ENCODE peak calls at places on chromosome 16, in ten cellular contexts. One of them, this sample, is unnamed.

GRCh38 chr16:58234831-58235595 is 37.1 kb upstream of the CSNK2A2 start:
- DNase-seq in cardiac fibroblast: no peak
- DNase-seq in nucleus accumbens: no peak
- DNase-seq in NCI-H526: no peak
- DNase-seq in NCI-H1417: no peak
- DNase-seq in heart left ventricle: no peak
- DNase-seq in activated T-helper 1 cell treated with Interleukin-2 at 50 U/mL for 16 hours: no peak
- DNase-seq in dermis blood vessel endothelial cell: no peak
- DNase-seq in stomach: no peak
- DNase-seq in memory B cell: no peak
- DNase-seq in this sample: no peak

GRCh38 chr16:87451563-87452210 is 41.1 kb downstream of the ZCCHC14 start:
- DNase-seq in activated T-helper 1 cell treated with Interleukin-2 at 50 U/mL for 16 hours: no peak
- DNase-seq in NCI-H1417: no peak
- DNase-seq in heart left ventricle: no peak
- DNase-seq in stomach: no peak
- DNase-seq in cardiac fibroblast: no peak
- DNase-seq in nucleus accumbens: no peak
- DNase-seq in NCI-H526: no peak
- DNase-seq in memory B cell: no peak
- DNase-seq in dermis blood vessel endothelial cell: no peak
- DNase-seq in this sample: no peak

GRCh38 chr16:88855736-88856121 is 1.0 kb downstream of the GALNS start:
- DNase-seq in NCI-H526: no peak
- DNase-seq in activated T-helper 1 cell treated with Interleukin-2 at 50 U/mL for 16 hours: no peak
- DNase-seq in stomach: no peak
- DNase-seq in memory B cell: no peak
- DNase-seq in cardiac fibroblast: no peak
- DNase-seq in NCI-H1417: no peak
- DNase-seq in nucleus accumbens: no peak
- DNase-seq in heart left ventricle: no peak
- DNase-seq in dermis blood vessel endothelial cell: no peak
- DNase-seq in this sample: no peak

GRCh38 chr16:86508947-86509758 is 1.2 kb upstream of the FOXF1 start:
- DNase-seq in nucleus accumbens: no peak
- DNase-seq in NCI-H1417: no peak
- DNase-seq in NCI-H526: peak
- DNase-seq in heart left ventricle: peak
- DNase-seq in activated T-helper 1 cell treated with Interleukin-2 at 50 U/mL for 16 hours: no peak
- DNase-seq in dermis blood vessel endothelial cell: peak
- DNase-seq in stomach: no peak
- DNase-seq in cardiac fibroblast: peak
- DNase-seq in memory B cell: no peak
- DNase-seq in this sample: peak

GRCh38 chr16:85619089-85619850 is 6.1 kb downstream of the GSE1 start:
- DNase-seq in nucleus accumbens: no peak
- DNase-seq in NCI-H1417: no peak
- DNase-seq in NCI-H526: no peak
- DNase-seq in memory B cell: no peak
- DNase-seq in dermis blood vessel endothelial cell: no peak
- DNase-seq in stomach: no peak
- DNase-seq in heart left ventricle: no peak
- DNase-seq in activated T-helper 1 cell treated with Interleukin-2 at 50 U/mL for 16 hours: no peak
- DNase-seq in cardiac fibroblast: no peak
- DNase-seq in this sample: no peak

GRCh38 chr16:84137287-84137686 is 7.7 kb downstream of the HSDL1 start:
- DNase-seq in activated T-helper 1 cell treated with Interleukin-2 at 50 U/mL for 16 hours: no peak
- DNase-seq in memory B cell: no peak
- DNase-seq in stomach: no peak
- DNase-seq in heart left ventricle: no peak
- DNase-seq in nucleus accumbens: no peak
- DNase-seq in NCI-H1417: no peak
- DNase-seq in NCI-H526: no peak
- DNase-seq in cardiac fibroblast: no peak
- DNase-seq in dermis blood vessel endothelial cell: no peak
- DNase-seq in this sample: no peak

GRCh38 chr16:1781758-1782407 is 488 bp downstream of the SPSB3 start:
- DNase-seq in nucleus accumbens: no peak
- DNase-seq in NCI-H1417: no peak
- DNase-seq in cardiac fibroblast: peak
- DNase-seq in dermis blood vessel endothelial cell: peak
- DNase-seq in NCI-H526: no peak
- DNase-seq in activated T-helper 1 cell treated with Interleukin-2 at 50 U/mL for 16 hours: peak
- DNase-seq in memory B cell: no peak
- DNase-seq in heart left ventricle: peak
- DNase-seq in stomach: no peak
- DNase-seq in this sample: no peak

GRCh38 chr16:337975-338575 is 14.4 kb downstream of the AXIN1 start:
- DNase-seq in NCI-H526: no peak
- DNase-seq in activated T-helper 1 cell treated with Interleukin-2 at 50 U/mL for 16 hours: no peak
- DNase-seq in memory B cell: no peak
- DNase-seq in heart left ventricle: peak
- DNase-seq in nucleus accumbens: no peak
- DNase-seq in stomach: no peak
- DNase-seq in cardiac fibroblast: no peak
- DNase-seq in dermis blood vessel endothelial cell: no peak
- DNase-seq in NCI-H1417: no peak
- DNase-seq in this sample: no peak

GRCh38 chr16:25966172-25967097 is 274.7 kb downstream of the HS3ST4 start:
- DNase-seq in stomach: no peak
- DNase-seq in NCI-H526: no peak
- DNase-seq in cardiac fibroblast: no peak
- DNase-seq in memory B cell: no peak
- DNase-seq in NCI-H1417: no peak
- DNase-seq in heart left ventricle: no peak
- DNase-seq in nucleus accumbens: no peak
- DNase-seq in activated T-helper 1 cell treated with Interleukin-2 at 50 U/mL for 16 hours: no peak
- DNase-seq in dermis blood vessel endothelial cell: no peak
- DNase-seq in this sample: no peak

GRCh38 chr16:88681084-88681680 is 5.1 kb downstream of the SNAI3 start:
- DNase-seq in NCI-H1417: no peak
- DNase-seq in activated T-helper 1 cell treated with Interleukin-2 at 50 U/mL for 16 hours: no peak
- DNase-seq in heart left ventricle: no peak
- DNase-seq in memory B cell: peak
- DNase-seq in cardiac fibroblast: no peak
- DNase-seq in NCI-H526: peak
- DNase-seq in stomach: peak
- DNase-seq in nucleus accumbens: no peak
- DNase-seq in dermis blood vessel endothelial cell: peak
- DNase-seq in this sample: no peak

GRCh38 chr16:79658301-79659001 is 57.9 kb upstream of the MAF start:
- DNase-seq in dermis blood vessel endothelial cell: no peak
- DNase-seq in memory B cell: no peak
- DNase-seq in heart left ventricle: no peak
- DNase-seq in stomach: peak
- DNase-seq in cardiac fibroblast: peak
- DNase-seq in nucleus accumbens: no peak
- DNase-seq in NCI-H526: no peak
- DNase-seq in activated T-helper 1 cell treated with Interleukin-2 at 50 U/mL for 16 hours: no peak
- DNase-seq in NCI-H1417: no peak
- DNase-seq in this sample: no peak

GRCh38 chr16:56932588-56933265 is 785 bp downstream of the HERPUD1 start:
- DNase-seq in NCI-H526: peak
- DNase-seq in activated T-helper 1 cell treated with Interleukin-2 at 50 U/mL for 16 hours: peak
- DNase-seq in heart left ventricle: peak
- DNase-seq in memory B cell: no peak
- DNase-seq in nucleus accumbens: peak
- DNase-seq in dermis blood vessel endothelial cell: peak
- DNase-seq in NCI-H1417: peak
- DNase-seq in cardiac fibroblast: peak
- DNase-seq in stomach: peak
- DNase-seq in this sample: peak

GRCh38 chr16:79601092-79601977 is 798 bp upstream of the MAF start:
- DNase-seq in cardiac fibroblast: peak
- DNase-seq in heart left ventricle: peak
- DNase-seq in memory B cell: peak
- DNase-seq in NCI-H526: peak
- DNase-seq in activated T-helper 1 cell treated with Interleukin-2 at 50 U/mL for 16 hours: peak
- DNase-seq in NCI-H1417: peak
- DNase-seq in stomach: peak
- DNase-seq in nucleus accumbens: no peak
- DNase-seq in dermis blood vessel endothelial cell: peak
- DNase-seq in this sample: peak

GRCh38 chr16:53588081-53588648 is 85.2 kb upstream of the AKTIP start:
- DNase-seq in memory B cell: no peak
- DNase-seq in NCI-H1417: no peak
- DNase-seq in activated T-helper 1 cell treated with Interleukin-2 at 50 U/mL for 16 hours: no peak
- DNase-seq in dermis blood vessel endothelial cell: no peak
- DNase-seq in nucleus accumbens: no peak
- DNase-seq in stomach: no peak
- DNase-seq in cardiac fibroblast: no peak
- DNase-seq in NCI-H526: no peak
- DNase-seq in heart left ventricle: no peak
- DNase-seq in this sample: no peak

GRCh38 chr16:79776243-79776884 is 175.8 kb upstream of the MAF start:
- DNase-seq in NCI-H1417: no peak
- DNase-seq in cardiac fibroblast: peak
- DNase-seq in heart left ventricle: no peak
- DNase-seq in memory B cell: no peak
- DNase-seq in activated T-helper 1 cell treated with Interleukin-2 at 50 U/mL for 16 hours: no peak
- DNase-seq in nucleus accumbens: no peak
- DNase-seq in dermis blood vessel endothelial cell: no peak
- DNase-seq in NCI-H526: no peak
- DNase-seq in stomach: no peak
- DNase-seq in this sample: no peak

GRCh38 chr16:3949946-3950342 is 69.4 kb upstream of the CREBBP start:
- DNase-seq in heart left ventricle: no peak
- DNase-seq in NCI-H1417: no peak
- DNase-seq in memory B cell: no peak
- DNase-seq in activated T-helper 1 cell treated with Interleukin-2 at 50 U/mL for 16 hours: no peak
- DNase-seq in dermis blood vessel endothelial cell: no peak
- DNase-seq in NCI-H526: no peak
- DNase-seq in nucleus accumbens: no peak
- DNase-seq in stomach: no peak
- DNase-seq in cardiac fibroblast: no peak
- DNase-seq in this sample: no peak

GRCh38 chr16:19696312-19696711 is 21.7 kb downstream of the KNOP1 start:
- DNase-seq in memory B cell: no peak
- DNase-seq in stomach: peak
- DNase-seq in dermis blood vessel endothelial cell: peak
- DNase-seq in heart left ventricle: peak
- DNase-seq in NCI-H526: peak
- DNase-seq in NCI-H1417: peak
- DNase-seq in cardiac fibroblast: peak
- DNase-seq in activated T-helper 1 cell treated with Interleukin-2 at 50 U/mL for 16 hours: peak
- DNase-seq in nucleus accumbens: no peak
- DNase-seq in this sample: peak

GRCh38 chr16:17375388-17376304 is 95.1 kb downstream of the XYLT1 start:
- DNase-seq in memory B cell: no peak
- DNase-seq in activated T-helper 1 cell treated with Interleukin-2 at 50 U/mL for 16 hours: no peak
- DNase-seq in nucleus accumbens: no peak
- DNase-seq in NCI-H526: no peak
- DNase-seq in cardiac fibroblast: no peak
- DNase-seq in NCI-H1417: no peak
- DNase-seq in heart left ventricle: no peak
- DNase-seq in stomach: peak
- DNase-seq in dermis blood vessel endothelial cell: no peak
- DNase-seq in this sample: no peak

GRCh38 chr16:88881090-88881580 is 14.7 kb upstream of the PABPN1L start:
- DNase-seq in NCI-H1417: no peak
- DNase-seq in heart left ventricle: no peak
- DNase-seq in memory B cell: no peak
- DNase-seq in dermis blood vessel endothelial cell: no peak
- DNase-seq in stomach: peak
- DNase-seq in NCI-H526: no peak
- DNase-seq in nucleus accumbens: no peak
- DNase-seq in cardiac fibroblast: no peak
- DNase-seq in activated T-helper 1 cell treated with Interleukin-2 at 50 U/mL for 16 hours: no peak
- DNase-seq in this sample: peak

GRCh38 chr16:55282441-55282840 is 41.6 kb upstream of the IRX6 start:
- DNase-seq in stomach: no peak
- DNase-seq in cardiac fibroblast: no peak
- DNase-seq in NCI-H1417: no peak
- DNase-seq in dermis blood vessel endothelial cell: no peak
- DNase-seq in activated T-helper 1 cell treated with Interleukin-2 at 50 U/mL for 16 hours: no peak
- DNase-seq in nucleus accumbens: no peak
- DNase-seq in NCI-H526: no peak
- DNase-seq in heart left ventricle: no peak
- DNase-seq in memory B cell: no peak
- DNase-seq in this sample: no peak

GRCh38 chr16:48049832-48050231 is 106.0 kb downstream of the ABCC12 start:
- DNase-seq in heart left ventricle: no peak
- DNase-seq in cardiac fibroblast: no peak
- DNase-seq in dermis blood vessel endothelial cell: no peak
- DNase-seq in NCI-H526: no peak
- DNase-seq in stomach: no peak
- DNase-seq in NCI-H1417: no peak
- DNase-seq in activated T-helper 1 cell treated with Interleukin-2 at 50 U/mL for 16 hours: no peak
- DNase-seq in memory B cell: no peak
- DNase-seq in nucleus accumbens: no peak
- DNase-seq in this sample: no peak

GRCh38 chr16:66240088-66240487 is 126.4 kb upstream of the CDH5 start:
- DNase-seq in heart left ventricle: no peak
- DNase-seq in NCI-H526: no peak
- DNase-seq in cardiac fibroblast: no peak
- DNase-seq in nucleus accumbens: no peak
- DNase-seq in stomach: no peak
- DNase-seq in activated T-helper 1 cell treated with Interleukin-2 at 50 U/mL for 16 hours: no peak
- DNase-seq in memory B cell: no peak
- DNase-seq in NCI-H1417: no peak
- DNase-seq in dermis blood vessel endothelial cell: no peak
- DNase-seq in this sample: no peak

GRCh38 chr16:87956169-87956770 is 5.0 kb downstream of the BANP start:
- DNase-seq in cardiac fibroblast: peak
- DNase-seq in activated T-helper 1 cell treated with Interleukin-2 at 50 U/mL for 16 hours: peak
- DNase-seq in heart left ventricle: peak
- DNase-seq in NCI-H526: no peak
- DNase-seq in nucleus accumbens: no peak
- DNase-seq in dermis blood vessel endothelial cell: peak
- DNase-seq in stomach: no peak
- DNase-seq in memory B cell: peak
- DNase-seq in NCI-H1417: no peak
- DNase-seq in this sample: peak

GRCh38 chr16:50360033-50360778 is 8.6 kb downstream of the BRD7 start:
- DNase-seq in activated T-helper 1 cell treated with Interleukin-2 at 50 U/mL for 16 hours: no peak
- DNase-seq in NCI-H526: peak
- DNase-seq in cardiac fibroblast: peak
- DNase-seq in memory B cell: no peak
- DNase-seq in heart left ventricle: no peak
- DNase-seq in dermis blood vessel endothelial cell: no peak
- DNase-seq in stomach: peak
- DNase-seq in NCI-H1417: no peak
- DNase-seq in nucleus accumbens: no peak
- DNase-seq in this sample: no peak

GRCh38 chr16:31404353-31405064 is 11.4 kb downstream of the ITGAD start:
- DNase-seq in stomach: no peak
- DNase-seq in nucleus accumbens: no peak
- DNase-seq in cardiac fibroblast: peak
- DNase-seq in dermis blood vessel endothelial cell: no peak
- DNase-seq in activated T-helper 1 cell treated with Interleukin-2 at 50 U/mL for 16 hours: no peak
- DNase-seq in NCI-H526: no peak
- DNase-seq in NCI-H1417: no peak
- DNase-seq in memory B cell: no peak
- DNase-seq in heart left ventricle: no peak
- DNase-seq in this sample: no peak

GRCh38 chr16:89135166-89135565 is 36.4 kb upstream of the CDH15 start:
- DNase-seq in heart left ventricle: peak
- DNase-seq in stomach: no peak
- DNase-seq in NCI-H1417: no peak
- DNase-seq in memory B cell: no peak
- DNase-seq in NCI-H526: no peak
- DNase-seq in nucleus accumbens: no peak
- DNase-seq in cardiac fibroblast: no peak
- DNase-seq in activated T-helper 1 cell treated with Interleukin-2 at 50 U/mL for 16 hours: no peak
- DNase-seq in dermis blood vessel endothelial cell: no peak
- DNase-seq in this sample: no peak

GRCh38 chr16:3035972-3036725 is 595 bp downstream of the BICDL2 start:
- DNase-seq in cardiac fibroblast: no peak
- DNase-seq in memory B cell: no peak
- DNase-seq in activated T-helper 1 cell treated with Interleukin-2 at 50 U/mL for 16 hours: no peak
- DNase-seq in nucleus accumbens: no peak
- DNase-seq in stomach: peak
- DNase-seq in NCI-H1417: no peak
- DNase-seq in NCI-H526: no peak
- DNase-seq in dermis blood vessel endothelial cell: no peak
- DNase-seq in heart left ventricle: no peak
- DNase-seq in this sample: no peak

GRCh38 chr16:85172465-85173071 is 60.3 kb upstream of the CIBAR2 start:
- DNase-seq in heart left ventricle: no peak
- DNase-seq in cardiac fibroblast: no peak
- DNase-seq in dermis blood vessel endothelial cell: peak
- DNase-seq in activated T-helper 1 cell treated with Interleukin-2 at 50 U/mL for 16 hours: no peak
- DNase-seq in nucleus accumbens: no peak
- DNase-seq in NCI-H526: peak
- DNase-seq in stomach: no peak
- DNase-seq in NCI-H1417: no peak
- DNase-seq in memory B cell: no peak
- DNase-seq in this sample: peak